ENCODE peak calls at places on chromosomes 13 and 19, in six cellular contexts. W, M, S, P, B and D are unnamed samples.
A peak's percentile ranks its signal among the peaks of the same experiment; 100 is the strongest.

GRCh38 chr19:406999-407491 is 1.9 kb downstream of the C2CD4C start:
- DNase-seq in W (peak; percentile 54), M (peak; percentile 43), S (no peak), P (no peak), B (no peak), D (no peak)

GRCh38 chr13:21675095-21676007 is 4.5 kb downstream of the FGF9 start:
- DNase-seq in W (peak; percentile 81), M (no peak), S (no peak), P (no peak), B (peak; percentile 61), D (peak; percentile 63)

GRCh38 chr19:21610341-21610740 is 104.9 kb downstream of the ZNF429 start:
- DNase-seq in W (no peak), M (no peak), S (no peak), P (no peak), B (no peak), D (no peak)

GRCh38 chr13:51760592-51760991 is 43.4 kb downstream of the DHRS12 start:
- DNase-seq in W (no peak), M (no peak), S (no peak), P (no peak), B (no peak), D (no peak)

GRCh38 chr19:9645466-9645865 is 24.4 kb upstream of the ZNF561 start:
- DNase-seq in W (no peak), M (peak; percentile 25), S (no peak), P (no peak), B (no peak), D (no peak)

GRCh38 chr19:48372904-48373303 is 8.7 kb downstream of the SYNGR4 start:
- DNase-seq in W (no peak), M (no peak), S (no peak), P (no peak), B (no peak), D (no peak)

GRCh38 chr19:14473915-14474578 is 1.1 kb downstream of the PTGER1 start:
- DNase-seq in W (no peak), M (no peak), S (no peak), P (no peak), B (peak; percentile 71), D (no peak)

GRCh38 chr13:97385146-97385545 is 48.8 kb upstream of the RAP2A start:
- DNase-seq in W (no peak), M (no peak), S (no peak), P (no peak), B (no peak), D (no peak)

GRCh38 chr13:93603043-93603442 is 376.4 kb downstream of the GPC6 start:
- DNase-seq in W (no peak), M (no peak), S (no peak), P (no peak), B (peak; percentile 22), D (no peak)

GRCh38 chr13:23069571-23069970 is 111.2 kb upstream of the SGCG start:
- DNase-seq in W (no peak), M (no peak), S (no peak), P (no peak), B (no peak), D (no peak)

GRCh38 chr13:22428188-22428828 is 752.5 kb upstream of the SGCG start:
- DNase-seq in W (no peak), M (no peak), S (no peak), P (no peak), B (no peak), D (no peak)

GRCh38 chr19:41172297-41173164 is 20.5 kb upstream of the CYP2S1 start:
- DNase-seq in W (no peak), M (no peak), S (no peak), P (no peak), B (no peak), D (no peak)

GRCh38 chr13:27338207-27338606 is 67.6 kb downstream of the RASL11A start:
- DNase-seq in W (no peak), M (no peak), S (no peak), P (no peak), B (no peak), D (no peak)

GRCh38 chr13:113408562-113408961 is 44.6 kb upstream of the GRTP1 start:
- DNase-seq in W (peak; percentile 30), M (no peak), S (no peak), P (no peak), B (no peak), D (peak; percentile 17)

GRCh38 chr13:94065741-94066140 is 413.7 kb downstream of the DCT start:
- DNase-seq in W (no peak), M (no peak), S (no peak), P (no peak), B (no peak), D (no peak)

GRCh38 chr19:34128558-34129250 is 43.6 kb upstream of the LSM14A start:
- DNase-seq in W (no peak), M (no peak), S (no peak), P (no peak), B (no peak), D (no peak)

GRCh38 chr19:7200739-7201138 is 93.5 kb downstream of the INSR start:
- DNase-seq in W (no peak), M (no peak), S (no peak), P (no peak), B (no peak), D (no peak)

GRCh38 chr19:7196721-7197168 is 97.5 kb downstream of the INSR start:
- DNase-seq in W (no peak), M (no peak), S (no peak), P (no peak), B (no peak), D (peak; percentile 90)

GRCh38 chr19:7197169-7197759 is 97.0 kb downstream of the INSR start:
- DNase-seq in W (peak; percentile 95), M (peak; percentile 87), S (peak; percentile 52), P (peak; percentile 65), B (peak; percentile 93), D (peak; percentile 99)

GRCh38 chr19:7199613-7200533 is 94.3 kb downstream of the INSR start:
- DNase-seq in W (no peak), M (no peak), S (no peak), P (no peak), B (no peak), D (no peak)

DNA sequence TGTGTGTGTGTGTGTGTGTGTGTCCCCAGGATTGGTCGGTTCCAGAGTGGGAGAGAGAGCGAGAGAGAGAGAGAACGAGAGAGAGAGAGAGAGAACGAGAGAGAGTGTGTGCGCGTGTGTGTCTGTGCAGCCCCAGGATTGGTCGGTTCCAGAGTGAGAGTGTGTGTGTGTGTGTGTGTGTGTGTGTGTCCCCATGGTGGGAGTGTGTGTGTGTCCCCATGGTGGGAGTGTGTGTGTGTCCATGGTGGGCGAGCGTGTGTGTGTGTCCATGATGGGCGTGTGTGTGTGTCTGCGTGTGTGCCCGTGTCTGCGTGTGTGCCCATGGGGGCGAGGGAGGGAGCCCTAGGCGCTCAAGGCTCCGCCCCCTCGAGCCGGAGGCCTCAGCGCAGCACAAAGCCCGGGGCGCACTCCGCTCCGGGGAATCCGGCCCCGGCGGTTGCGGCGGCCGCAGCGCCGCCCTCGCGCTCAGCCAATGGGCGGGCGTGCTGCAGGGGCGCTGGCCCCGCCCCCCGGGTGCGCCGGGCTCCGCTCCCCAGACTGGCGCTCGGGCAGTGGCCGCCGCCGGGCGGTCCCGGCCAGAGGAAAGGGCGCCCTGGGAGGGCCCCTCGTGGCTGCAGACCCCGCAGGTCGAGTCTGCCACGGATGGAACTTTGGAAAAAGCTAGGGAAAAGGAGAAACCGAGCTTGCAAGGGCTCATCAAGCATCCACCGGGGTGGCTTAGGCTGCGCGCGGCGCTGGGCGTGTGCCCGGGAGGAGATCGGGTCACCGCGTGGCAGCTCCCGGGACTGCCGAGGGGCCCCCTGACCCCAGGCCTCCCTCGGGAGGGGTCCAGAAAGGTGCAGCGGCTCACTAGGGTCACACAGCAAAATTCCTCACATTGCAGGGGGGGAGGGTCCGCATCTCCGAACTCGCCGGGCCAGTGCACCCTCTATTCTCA is 96.2 kb downstream of the INSR start:
- DNase-seq in W (peak; percentile 98), M (peak; percentile 98), S (peak; percentile 51), P (peak; percentile 91), B (peak; percentile 94), D (peak; percentile 97)
- TF ChIP-seq POLR2AphosphoS5 in W (peak; percentile 84), M (no peak), S (no peak), P (peak; percentile 55), B (peak; percentile 78), D (peak; percentile 61)

GRCh38 chr13:110663491-110663890 is 42.4 kb downstream of the CARS2 start:
- DNase-seq in W (peak; percentile 49), M (no peak), S (no peak), P (no peak), B (no peak), D (no peak)

GRCh38 chr13:110664074-110664473 is 41.8 kb downstream of the CARS2 start:
- DNase-seq in W (peak; percentile 80), M (no peak), S (no peak), P (no peak), B (no peak), D (no peak)

GRCh38 chr13:110664673-110665072 is 41.2 kb downstream of the CARS2 start:
- DNase-seq in W (peak; percentile 76), M (no peak), S (no peak), P (no peak), B (no peak), D (no peak)

GRCh38 chr13:110662105-110662504 is 43.8 kb downstream of the CARS2 start:
- DNase-seq in W (peak; percentile 78), M (no peak), S (no peak), P (no peak), B (no peak), D (no peak)

DNA sequence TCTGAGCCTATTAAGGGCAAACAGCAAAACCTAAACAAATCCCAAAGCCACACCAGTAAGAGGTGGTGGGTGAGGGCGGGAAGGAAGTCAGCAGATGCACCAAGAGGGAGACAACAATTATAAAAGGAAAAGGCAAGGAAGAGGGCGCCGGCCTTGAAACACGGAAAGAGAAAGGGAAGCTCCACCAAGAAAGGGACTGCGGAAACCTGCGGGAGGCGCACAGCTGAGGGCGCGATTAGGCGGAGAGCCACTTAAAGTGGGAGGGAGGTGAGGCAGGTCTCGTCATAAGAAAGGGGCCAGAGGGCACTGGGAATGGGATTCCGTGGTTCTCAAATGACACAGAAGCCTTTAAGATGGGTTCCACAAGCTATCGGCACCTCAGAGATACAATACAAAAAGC is 42.9 kb downstream of the CARS2 start:
- DNase-seq in W (peak; percentile 68), M (no peak), S (no peak), P (no peak), B (peak; percentile 42), D (no peak)
- TF ChIP-seq POLR2AphosphoS5 in W (peak; percentile 35), M (no peak), S (no peak), P (no peak), B (no peak), D (no peak)

GRCh38 chr13:39655569-39656324 is at the start of gene COG6:
- DNase-seq in W (peak; percentile 97), M (peak; percentile 83), S (peak; percentile 28), P (peak; percentile 72), B (peak; percentile 93), D (peak; percentile 93)
- TF ChIP-seq POLR2AphosphoS5 in W (peak; percentile 92), M (no peak), S (peak; percentile 24), P (peak; percentile 34), B (peak; percentile 93), D (no peak)

GRCh38 chr19:5677597-5677996 is 2.7 kb downstream of the MICOS13 start:
- DNase-seq in W (no peak), M (no peak), S (no peak), P (no peak), B (no peak), D (no peak)

GRCh38 chr19:5680083-5680436 is 256 bp downstream of the MICOS13 start:
- DNase-seq in W (peak; percentile 90), M (no peak), S (no peak), P (no peak), B (peak; percentile 61), D (peak; percentile 79)

GRCh38 chr19:5678071-5678682 is 2.1 kb downstream of the MICOS13 start:
- DNase-seq in W (no peak), M (no peak), S (no peak), P (no peak), B (no peak), D (no peak)

GRCh38 chr19:5680437-5681368 is at the start of the genes HSD11B1L and MICOS13:
- DNase-seq in W (peak; percentile 100), M (peak; percentile 92), S (peak; percentile 90), P (peak; percentile 98), B (peak; percentile 99), D (peak; percentile 99)

GRCh38 chr19:5679289-5680082 is 830 bp downstream of the MICOS13 start:
- DNase-seq in W (peak; percentile 90), M (no peak), S (no peak), P (no peak), B (no peak), D (peak; percentile 77)
- TF ChIP-seq POLR2AphosphoS5 in W (no peak), M (no peak), S (no peak), P (no peak), B (no peak), D (no peak)